ENCODE peak calls at places on chromosome 13, in ten cellular contexts. One of them, this sample, is unnamed.
A peak's percentile ranks its signal among the peaks of the same experiment; 100 is the strongest.

GRCh38 chr13:51322826-51323225 is 16.7 kb upstream of the SERPINE3 start:
- DNase-seq in OCI-LY7: no peak
- DNase-seq in AG04450: no peak
- DNase-seq in breast epithelium: no peak
- DNase-seq in fibroblast of the aortic adventitia: no peak
- DNase-seq in astrocyte of the cerebellum: no peak
- DNase-seq in dorsolateral prefrontal cortex: no peak
- DNase-seq in tibial artery: no peak
- DNase-seq in fibroblast of lung: no peak
- DNase-seq in pancreas: no peak
- DNase-seq in this sample: no peak

GRCh38 chr13:20177049-20177831 is 15.5 kb downstream of the GJB2 start:
- DNase-seq in OCI-LY7: no peak
- DNase-seq in AG04450: no peak
- DNase-seq in breast epithelium: no peak
- DNase-seq in fibroblast of the aortic adventitia: no peak
- DNase-seq in astrocyte of the cerebellum: no peak
- DNase-seq in dorsolateral prefrontal cortex: no peak
- DNase-seq in tibial artery: no peak
- DNase-seq in fibroblast of lung: no peak
- DNase-seq in pancreas: no peak
- DNase-seq in this sample: no peak

GRCh38 chr13:110636053-110636475 is 20.7 kb downstream of the NAXD start:
- DNase-seq in OCI-LY7: no peak
- DNase-seq in AG04450: no peak
- DNase-seq in breast epithelium: no peak
- DNase-seq in fibroblast of the aortic adventitia: no peak
- DNase-seq in astrocyte of the cerebellum: no peak
- DNase-seq in dorsolateral prefrontal cortex: no peak
- DNase-seq in tibial artery: no peak
- DNase-seq in fibroblast of lung: no peak
- DNase-seq in pancreas: no peak
- DNase-seq in this sample: no peak

GRCh38 chr13:23433171-23434153 is at the start of gene SACS:
- DNase-seq in OCI-LY7: no peak
- DNase-seq in AG04450: no peak
- DNase-seq in breast epithelium: no peak
- DNase-seq in fibroblast of the aortic adventitia: peak; percentile 19
- DNase-seq in astrocyte of the cerebellum: peak; percentile 57
- DNase-seq in dorsolateral prefrontal cortex: peak; percentile 52
- DNase-seq in tibial artery: no peak
- DNase-seq in fibroblast of lung: peak; percentile 80
- DNase-seq in pancreas: peak; percentile 36
- DNase-seq in this sample: peak; percentile 68

GRCh38 chr13:70604448-70604847 is 496.2 kb upstream of the KLHL1 start:
- DNase-seq in OCI-LY7: no peak
- DNase-seq in AG04450: no peak
- DNase-seq in breast epithelium: no peak
- DNase-seq in fibroblast of the aortic adventitia: no peak
- DNase-seq in astrocyte of the cerebellum: no peak
- DNase-seq in dorsolateral prefrontal cortex: no peak
- DNase-seq in tibial artery: no peak
- DNase-seq in fibroblast of lung: no peak
- DNase-seq in pancreas: no peak
- DNase-seq in this sample: no peak

GRCh38 chr13:71962735-71963134 is 95.7 kb upstream of the DACH1 start:
- DNase-seq in OCI-LY7: no peak
- DNase-seq in AG04450: no peak
- DNase-seq in breast epithelium: no peak
- DNase-seq in fibroblast of the aortic adventitia: no peak
- DNase-seq in astrocyte of the cerebellum: no peak
- DNase-seq in dorsolateral prefrontal cortex: no peak
- DNase-seq in tibial artery: no peak
- DNase-seq in fibroblast of lung: no peak
- DNase-seq in pancreas: no peak
- DNase-seq in this sample: no peak

GRCh38 chr13:107057028-107057427 is 489.1 kb upstream of the ARGLU1 start:
- DNase-seq in OCI-LY7: no peak
- DNase-seq in AG04450: no peak
- DNase-seq in breast epithelium: no peak
- DNase-seq in fibroblast of the aortic adventitia: no peak
- DNase-seq in astrocyte of the cerebellum: no peak
- DNase-seq in dorsolateral prefrontal cortex: no peak
- DNase-seq in tibial artery: no peak
- DNase-seq in fibroblast of lung: no peak
- DNase-seq in pancreas: no peak
- DNase-seq in this sample: no peak

GRCh38 chr13:21641629-21642028 is 29.2 kb upstream of the FGF9 start:
- DNase-seq in OCI-LY7: no peak
- DNase-seq in AG04450: no peak
- DNase-seq in breast epithelium: no peak
- DNase-seq in fibroblast of the aortic adventitia: no peak
- DNase-seq in astrocyte of the cerebellum: no peak
- DNase-seq in dorsolateral prefrontal cortex: no peak
- DNase-seq in tibial artery: no peak
- DNase-seq in fibroblast of lung: no peak
- DNase-seq in pancreas: no peak
- DNase-seq in this sample: no peak

GRCh38 chr13:61824168-61824567 is 408.5 kb upstream of the PCDH20 start:
- DNase-seq in OCI-LY7: no peak
- DNase-seq in AG04450: no peak
- DNase-seq in breast epithelium: no peak
- DNase-seq in fibroblast of the aortic adventitia: no peak
- DNase-seq in astrocyte of the cerebellum: no peak
- DNase-seq in dorsolateral prefrontal cortex: no peak
- DNase-seq in tibial artery: no peak
- DNase-seq in fibroblast of lung: no peak
- DNase-seq in pancreas: no peak
- DNase-seq in this sample: no peak
- TF ChIP-seq CTCF in OCI-LY7: no peak
- TF ChIP-seq CTCF in AG04450: no peak
- TF ChIP-seq CTCF in breast epithelium: no peak
- TF ChIP-seq CTCF in fibroblast of the aortic adventitia: no peak
- TF ChIP-seq CTCF in astrocyte of the cerebellum: no peak
- TF ChIP-seq CTCF in dorsolateral prefrontal cortex: no peak
- TF ChIP-seq CTCF in tibial artery: no peak
- TF ChIP-seq CTCF in fibroblast of lung: no peak
- TF ChIP-seq CTCF in pancreas: no peak
- TF ChIP-seq CTCF in this sample: no peak

DNA sequence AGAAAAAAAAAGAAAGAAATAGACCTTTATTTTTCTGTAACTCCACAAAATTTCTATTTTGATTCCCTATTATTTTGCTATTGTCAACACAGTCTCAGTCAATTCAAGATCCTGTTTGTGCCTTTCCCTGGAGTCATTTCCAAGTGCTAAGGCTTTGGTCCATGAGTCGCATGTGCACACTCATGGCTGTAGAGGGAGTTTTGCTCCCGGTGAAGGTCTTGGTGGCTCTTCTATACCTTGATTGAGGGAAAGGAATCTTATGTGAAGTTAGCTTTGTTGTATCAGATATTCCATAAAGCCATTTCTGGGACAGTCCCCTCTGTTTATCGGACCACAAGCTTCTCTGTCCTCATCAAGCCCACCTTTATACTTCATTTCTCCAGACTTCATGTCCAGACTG is 58.7 kb upstream of the ALOX5AP start:
- DNase-seq in OCI-LY7: no peak
- DNase-seq in AG04450: no peak
- DNase-seq in breast epithelium: no peak
- DNase-seq in fibroblast of the aortic adventitia: peak; percentile 37
- DNase-seq in astrocyte of the cerebellum: no peak
- DNase-seq in dorsolateral prefrontal cortex: no peak
- DNase-seq in tibial artery: no peak
- DNase-seq in fibroblast of lung: peak; percentile 29
- DNase-seq in pancreas: no peak
- DNase-seq in this sample: no peak
- TF ChIP-seq CTCF in OCI-LY7: peak; percentile 26
- TF ChIP-seq CTCF in AG04450: peak; percentile 45
- TF ChIP-seq CTCF in breast epithelium: no peak
- TF ChIP-seq CTCF in fibroblast of the aortic adventitia: peak; percentile 54
- TF ChIP-seq CTCF in astrocyte of the cerebellum: peak; percentile 58
- TF ChIP-seq CTCF in dorsolateral prefrontal cortex: no peak
- TF ChIP-seq CTCF in tibial artery: peak; percentile 19
- TF ChIP-seq CTCF in fibroblast of lung: peak; percentile 41
- TF ChIP-seq CTCF in pancreas: no peak
- TF ChIP-seq CTCF in this sample: peak; percentile 25

DNA sequence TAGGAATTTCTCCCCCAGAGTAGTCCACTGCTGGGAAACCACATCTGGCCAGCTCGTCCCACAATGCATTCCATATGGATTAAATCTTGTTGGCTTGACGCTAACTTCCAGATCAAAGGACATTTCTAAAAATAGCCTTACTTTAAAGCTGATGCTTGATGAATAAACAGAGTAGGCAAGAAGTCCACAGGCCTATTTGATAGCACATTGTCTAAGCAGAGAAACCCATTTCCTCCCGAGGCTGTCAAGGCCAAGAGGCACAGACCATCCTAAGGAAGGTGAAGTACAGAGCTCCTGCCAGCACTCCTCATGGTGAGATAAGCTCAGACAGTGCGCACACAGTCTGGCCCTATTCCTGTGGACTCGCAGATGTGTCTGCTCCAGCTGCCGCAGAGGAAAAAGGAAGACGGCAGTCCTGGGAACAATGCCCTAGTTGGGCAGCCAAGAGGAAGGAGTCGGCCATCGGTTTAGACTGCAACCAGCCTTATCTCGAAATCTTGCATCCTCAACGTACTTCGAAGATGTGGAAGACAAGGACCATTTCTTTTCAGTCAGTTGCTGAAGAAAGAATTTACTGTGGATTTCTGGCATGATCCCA is 156.7 kb downstream of the RGCC start:
- DNase-seq in OCI-LY7: no peak
- DNase-seq in AG04450: peak; percentile 90
- DNase-seq in breast epithelium: no peak
- DNase-seq in fibroblast of the aortic adventitia: peak; percentile 96
- DNase-seq in astrocyte of the cerebellum: peak; percentile 92
- DNase-seq in dorsolateral prefrontal cortex: no peak
- DNase-seq in tibial artery: peak; percentile 62
- DNase-seq in fibroblast of lung: peak; percentile 95
- DNase-seq in pancreas: peak; percentile 26
- DNase-seq in this sample: no peak
- TF ChIP-seq CTCF in OCI-LY7: no peak
- TF ChIP-seq CTCF in AG04450: no peak
- TF ChIP-seq CTCF in breast epithelium: no peak
- TF ChIP-seq CTCF in fibroblast of the aortic adventitia: no peak
- TF ChIP-seq CTCF in astrocyte of the cerebellum: no peak
- TF ChIP-seq CTCF in dorsolateral prefrontal cortex: no peak
- TF ChIP-seq CTCF in tibial artery: no peak
- TF ChIP-seq CTCF in fibroblast of lung: no peak
- TF ChIP-seq CTCF in pancreas: no peak
- TF ChIP-seq CTCF in this sample: no peak

GRCh38 chr13:66693656-66694055 is 536.5 kb downstream of the PCDH9 start:
- DNase-seq in OCI-LY7: no peak
- DNase-seq in AG04450: no peak
- DNase-seq in breast epithelium: no peak
- DNase-seq in fibroblast of the aortic adventitia: no peak
- DNase-seq in astrocyte of the cerebellum: no peak
- DNase-seq in dorsolateral prefrontal cortex: no peak
- DNase-seq in tibial artery: no peak
- DNase-seq in fibroblast of lung: peak; percentile 5
- DNase-seq in pancreas: no peak
- DNase-seq in this sample: no peak

GRCh38 chr13:66691149-66691548 is 539.0 kb downstream of the PCDH9 start:
- DNase-seq in OCI-LY7: no peak
- DNase-seq in AG04450: no peak
- DNase-seq in breast epithelium: no peak
- DNase-seq in fibroblast of the aortic adventitia: no peak
- DNase-seq in astrocyte of the cerebellum: no peak
- DNase-seq in dorsolateral prefrontal cortex: no peak
- DNase-seq in tibial artery: no peak
- DNase-seq in fibroblast of lung: peak; percentile 10
- DNase-seq in pancreas: no peak
- DNase-seq in this sample: no peak

GRCh38 chr13:66689628-66690027 is 540.5 kb downstream of the PCDH9 start:
- DNase-seq in OCI-LY7: peak; percentile 76
- DNase-seq in AG04450: no peak
- DNase-seq in breast epithelium: no peak
- DNase-seq in fibroblast of the aortic adventitia: peak; percentile 37
- DNase-seq in astrocyte of the cerebellum: no peak
- DNase-seq in dorsolateral prefrontal cortex: no peak
- DNase-seq in tibial artery: no peak
- DNase-seq in fibroblast of lung: peak; percentile 38
- DNase-seq in pancreas: no peak
- DNase-seq in this sample: no peak

GRCh38 chr13:66689037-66689619 is 541.0 kb downstream of the PCDH9 start:
- DNase-seq in OCI-LY7: peak; percentile 67
- DNase-seq in AG04450: no peak
- DNase-seq in breast epithelium: no peak
- DNase-seq in fibroblast of the aortic adventitia: peak; percentile 32
- DNase-seq in astrocyte of the cerebellum: no peak
- DNase-seq in dorsolateral prefrontal cortex: no peak
- DNase-seq in tibial artery: no peak
- DNase-seq in fibroblast of lung: peak; percentile 10
- DNase-seq in pancreas: no peak
- DNase-seq in this sample: no peak
- TF ChIP-seq CTCF in OCI-LY7: peak; percentile 74
- TF ChIP-seq CTCF in AG04450: peak; percentile 54
- TF ChIP-seq CTCF in breast epithelium: no peak
- TF ChIP-seq CTCF in fibroblast of the aortic adventitia: peak; percentile 30
- TF ChIP-seq CTCF in astrocyte of the cerebellum: peak; percentile 40
- TF ChIP-seq CTCF in dorsolateral prefrontal cortex: peak; percentile 36
- TF ChIP-seq CTCF in tibial artery: no peak
- TF ChIP-seq CTCF in fibroblast of lung: no peak
- TF ChIP-seq CTCF in pancreas: no peak
- TF ChIP-seq CTCF in this sample: peak; percentile 27

GRCh38 chr13:69580255-69580654 is 527.4 kb upstream of the ATXN8OS start:
- DNase-seq in OCI-LY7: no peak
- DNase-seq in AG04450: no peak
- DNase-seq in breast epithelium: no peak
- DNase-seq in fibroblast of the aortic adventitia: no peak
- DNase-seq in astrocyte of the cerebellum: no peak
- DNase-seq in dorsolateral prefrontal cortex: no peak
- DNase-seq in tibial artery: no peak
- DNase-seq in fibroblast of lung: no peak
- DNase-seq in pancreas: no peak
- DNase-seq in this sample: no peak

DNA sequence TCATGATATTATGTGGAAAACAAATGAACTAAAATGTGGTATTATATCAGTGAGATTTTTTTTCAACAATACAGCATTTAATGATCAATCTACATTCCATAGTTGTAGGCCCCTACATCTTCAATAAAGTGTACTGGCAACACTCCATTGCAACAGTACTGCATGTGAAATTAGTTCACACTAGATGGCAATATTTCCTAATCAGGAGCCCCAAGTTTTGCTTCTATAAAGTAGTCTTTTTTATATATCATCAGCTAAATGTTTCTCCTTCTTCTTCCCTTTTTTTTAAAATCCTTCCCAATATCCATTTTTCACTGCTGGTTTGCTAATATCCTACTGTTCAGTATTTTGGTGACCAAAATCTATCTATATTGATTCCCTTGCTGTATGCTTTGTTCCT is 528.3 kb upstream of the ATXN8OS start:
- DNase-seq in OCI-LY7: no peak
- DNase-seq in AG04450: no peak
- DNase-seq in breast epithelium: no peak
- DNase-seq in fibroblast of the aortic adventitia: no peak
- DNase-seq in astrocyte of the cerebellum: peak; percentile 8
- DNase-seq in dorsolateral prefrontal cortex: no peak
- DNase-seq in tibial artery: no peak
- DNase-seq in fibroblast of lung: no peak
- DNase-seq in pancreas: no peak
- DNase-seq in this sample: no peak
- TF ChIP-seq CTCF in OCI-LY7: peak; percentile 21
- TF ChIP-seq CTCF in AG04450: no peak
- TF ChIP-seq CTCF in breast epithelium: no peak
- TF ChIP-seq CTCF in fibroblast of the aortic adventitia: no peak
- TF ChIP-seq CTCF in astrocyte of the cerebellum: peak; percentile 28
- TF ChIP-seq CTCF in dorsolateral prefrontal cortex: peak; percentile 36
- TF ChIP-seq CTCF in tibial artery: no peak
- TF ChIP-seq CTCF in fibroblast of lung: no peak
- TF ChIP-seq CTCF in pancreas: no peak
- TF ChIP-seq CTCF in this sample: peak; percentile 57